ENCODE peak calls at places on chromosomes 11 and 22, in four cellular contexts. R is left lobe of liver, O is adrenal gland, V is EL. T is an unnamed sample.

GRCh38 chr11:58622344-58622743 is at the start of gene CNTF:
- DNase-seq in R (no peak), O (no peak), V (peak; percentile 30), T (no peak)

GRCh38 chr22:23058481-23059336 is 11.6 kb upstream of the GNAZ start:
- DNase-seq in R (peak; percentile 24), O (peak; percentile 3), V (no peak), T (peak; percentile 57)

GRCh38 chr22:35805466-35805865 is 87.8 kb downstream of the APOL5 start:
- DNase-seq in R (no peak), O (no peak), V (no peak), T (no peak)

GRCh38 chr11:6237903-6238302 is 986 bp upstream of the CNGA4 start:
- DNase-seq in R (no peak), O (no peak), V (no peak), T (no peak)

GRCh38 chr11:73375830-73376167 is 400 bp upstream of the RELT start:
- DNase-seq in R (no peak), O (no peak), V (no peak), T (no peak)

GRCh38 chr11:93476796-93477195 is 66.4 kb downstream of the SMCO4 start:
- DNase-seq in R (no peak), O (no peak), V (peak; percentile 79), T (no peak)

GRCh38 chr11:121340010-121340580 is 47.5 kb downstream of the SC5D start:
- DNase-seq in R (no peak), O (no peak), V (no peak), T (no peak)

GRCh38 chr11:62540804-62541671 is 5.6 kb downstream of the AHNAK start:
- DNase-seq in R (no peak), O (no peak), V (peak; percentile 27), T (no peak)

GRCh38 chr11:133718831-133719230 is 126.5 kb downstream of the SPATA19 start:
- DNase-seq in R (no peak), O (no peak), V (no peak), T (no peak)

GRCh38 chr11:83087035-83087434 is 15.3 kb upstream of the RAB30 start:
- DNase-seq in R (no peak), O (no peak), V (no peak), T (no peak)

GRCh38 chr22:49453816-49454215 is 373.9 kb downstream of the BRD1 start:
- DNase-seq in R (no peak), O (no peak), V (no peak), T (no peak)

GRCh38 chr11:122267602-122268001 is 151.6 kb upstream of the BLID start:
- DNase-seq in R (no peak), O (no peak), V (peak; percentile 50), T (no peak)

GRCh38 chr22:37496651-37497599 is 10.7 kb upstream of the MFNG start:
- DNase-seq in R (no peak), O (no peak), V (peak; percentile 98), T (no peak)

GRCh38 chr11:38461751-38462150 is 1863.7 kb upstream of the RAG2 start:
- DNase-seq in R (no peak), O (no peak), V (no peak), T (no peak)

GRCh38 chr11:60336767-60337391 is 9.8 kb downstream of the MS4A6E start:
- DNase-seq in R (no peak), O (no peak), V (no peak), T (no peak)

GRCh38 chr11:64729851-64730382 is 6.9 kb upstream of the NRXN2 start:
- DNase-seq in R (no peak), O (peak; percentile 44), V (peak; percentile 34), T (peak; percentile 71)

GRCh38 chr11:68373810-68374501 is 61.6 kb downstream of the LRP5 start:
- DNase-seq in R (peak; percentile 70), O (no peak), V (no peak), T (no peak)

GRCh38 chr11:128616158-128616557 is 28.8 kb upstream of the ETS1 start:
- DNase-seq in R (no peak), O (no peak), V (no peak), T (no peak)

GRCh38 chr22:46693634-46694422 is 44.2 kb downstream of the CERK start:
- DNase-seq in R (no peak), O (no peak), V (no peak), T (no peak)